ENCODE peak calls at places on chromosomes 13 and 19, in six cellular contexts. U, Y, D, S, K and Z are unnamed samples.

GRCh38 chr19:664913-665443 is 2.0 kb upstream of the RNF126 start:
- DNase-seq in S (peak), Y (peak), K (peak), U (peak), D (peak), Z (peak)

GRCh38 chr19:6710273-6711077 is 10.0 kb downstream of the C3 start:
- DNase-seq in D (no peak), K (no peak), U (no peak), Y (no peak), S (no peak), Z (no peak)

GRCh38 chr13:39268398-39268797 is 230.1 kb downstream of the NHLRC3 start:
- DNase-seq in Y (no peak), D (no peak), K (no peak), U (no peak), S (no peak), Z (no peak)

GRCh38 chr19:13092608-13093260 is 9.9 kb downstream of the LYL1 start:
- DNase-seq in Y (no peak), K (no peak), U (no peak), S (no peak), D (no peak), Z (peak)

GRCh38 chr19:56869886-56870285 is 29.4 kb upstream of the PEG3 start:
- DNase-seq in U (no peak), K (no peak), D (no peak), Y (no peak), S (no peak), Z (no peak)

GRCh38 chr13:44311011-44311481 is 62.6 kb upstream of the SERP2 start:
- DNase-seq in Y (no peak), S (no peak), D (no peak), U (no peak), K (no peak), Z (peak)

GRCh38 chr13:104759069-104759468 is 1692.9 kb upstream of the SLC10A2 start:
- DNase-seq in S (no peak), U (no peak), K (no peak), Y (no peak), D (no peak), Z (no peak)

GRCh38 chr13:45199716-45200115 is 1.1 kb downstream of the KCTD4 start:
- DNase-seq in S (no peak), Y (no peak), D (no peak), U (no peak), K (no peak), Z (no peak)

GRCh38 chr19:17325133-17325532 is 9.5 kb downstream of the ANO8 start:
- DNase-seq in Y (no peak), U (no peak), D (no peak), S (no peak), K (no peak), Z (no peak)

GRCh38 chr19:14775855-14776254 is 2.5 kb downstream of the ADGRE2 start:
- DNase-seq in K (peak), Y (no peak), U (peak), S (no peak), D (no peak), Z (no peak)

GRCh38 chr19:1811942-1812425 is at the start of gene ATP8B3:
- DNase-seq in D (no peak), U (no peak), Y (no peak), S (peak), K (no peak), Z (no peak)

GRCh38 chr19:1651061-1651547 is 1.3 kb downstream of the TCF3 start:
- DNase-seq in Y (no peak), U (no peak), K (peak), S (peak), D (no peak), Z (peak)

GRCh38 chr19:40598121-40598917 is 2.9 kb upstream of the LTBP4 start:
- DNase-seq in Y (peak), U (peak), D (peak), S (peak), K (peak), Z (peak)

GRCh38 chr13:48573213-48573612 is 40.3 kb upstream of the RCBTB2 start:
- DNase-seq in Y (no peak), D (peak), K (no peak), S (no peak), U (no peak), Z (no peak)

GRCh38 chr19:49894879-49895565 is 1.7 kb downstream of the IL4I1 start:
- DNase-seq in S (no peak), D (no peak), K (peak), U (no peak), Y (no peak), Z (no peak)

GRCh38 chr13:71218960-71219359 is 648.0 kb downstream of the DACH1 start:
- DNase-seq in K (no peak), U (no peak), Y (no peak), D (no peak), S (no peak), Z (no peak)